ENCODE peak calls at places on chromosome 2, in five cellular contexts. G, X, B, J and R are unnamed samples.

GRCh38 chr2:64998658-64999061 is 9.5 kb downstream of the SLC1A4 start:
- DNase-seq in B (no peak), G (no peak), J (no peak), X (no peak), R (no peak)

GRCh38 chr2:205766765-205767359 is 84.6 kb downstream of the NRP2 start:
- DNase-seq in G (peak), J (peak), B (peak), X (peak), R (peak)

GRCh38 chr2:127984551-127984950 is 43.3 kb downstream of the SAP130 start:
- DNase-seq in G (no peak), J (no peak), B (no peak), X (no peak), R (no peak)

GRCh38 chr2:30883822-30884221 is 76.6 kb upstream of the CAPN13 start:
- DNase-seq in B (no peak), X (no peak), G (no peak), J (no peak), R (no peak)

GRCh38 chr2:40219141-40219540 is 232.7 kb downstream of the SLC8A1 start:
- DNase-seq in J (no peak), G (no peak), X (no peak), B (no peak), R (no peak)

GRCh38 chr2:64359176-64359891 is 94.6 kb upstream of the LGALSL start:
- DNase-seq in X (no peak), B (no peak), J (peak), G (no peak), R (no peak)

GRCh38 chr2:239392072-239392357 is 8.8 kb downstream of the HDAC4 start:
- DNase-seq in X (no peak), B (no peak), J (no peak), G (no peak), R (no peak)

GRCh38 chr2:144432921-144433320 is 87.0 kb downstream of the ZEB2 start:
- DNase-seq in B (no peak), X (no peak), G (no peak), J (no peak), R (no peak)

GRCh38 chr2:3604207-3604877 is 9.4 kb downstream of the COLEC11 start:
- DNase-seq in G (peak), X (no peak), J (no peak), B (no peak), R (no peak)

GRCh38 chr2:144695661-144696060 is 175.7 kb upstream of the ZEB2 start:
- DNase-seq in B (no peak), X (no peak), J (no peak), G (no peak), R (no peak)